ENCODE peak calls at places on chromosomes 12 and 14, in four cellular contexts. P is PC-9, Q is GM23338, E is PC-3. V is an unnamed sample. For H3K9me2, H3K79me2 and H3K4me1, the result is how much of the 10 kb centered on the place peaks cover.

GRCh38 chr14:55699131-55700057 is 119.4 kb downstream of the KTN1 start:
- DNase-seq in P (peak), Q (peak), E (peak), V (no peak)

GRCh38 chr12:50918584-50919316 is 33.6 kb upstream of the HIGD1C start:
- DNase-seq in P (no peak), Q (no peak), E (no peak), V (no peak)

GRCh38 chr12:8064131-8064530 is 2.0 kb downstream of the C3AR1 start:
- DNase-seq in P (no peak), Q (no peak), E (no peak), V (no peak)

GRCh38 chr12:3158851-3159465 is 81.8 kb downstream of the TSPAN9 start:
- DNase-seq in P (no peak), Q (no peak), E (no peak), V (no peak)

GRCh38 chr12:100986595-100987547 is 192.3 kb downstream of the ANO4 start:
- DNase-seq in P (no peak), Q (peak), E (no peak), V (no peak)

GRCh38 chr12:109291531-109292341 is 17.3 kb downstream of the FOXN4 start:
- DNase-seq in P (peak), Q (peak), E (no peak), V (no peak)

GRCh38 chr12:18368594-18368993 is 107.3 kb downstream of the PIK3C2G start:
- DNase-seq in P (no peak), Q (no peak), E (no peak), V (no peak)

GRCh38 chr14:71751264-71751663 is 181.0 kb upstream of the RGS6 start:
- DNase-seq in P (no peak), Q (no peak), E (no peak), V (no peak)

GRCh38 chr14:105039458-105040205 is 18.7 kb upstream of the CDCA4 start:
- DNase-seq in P (no peak), Q (no peak), E (no peak), V (no peak)

DNA sequence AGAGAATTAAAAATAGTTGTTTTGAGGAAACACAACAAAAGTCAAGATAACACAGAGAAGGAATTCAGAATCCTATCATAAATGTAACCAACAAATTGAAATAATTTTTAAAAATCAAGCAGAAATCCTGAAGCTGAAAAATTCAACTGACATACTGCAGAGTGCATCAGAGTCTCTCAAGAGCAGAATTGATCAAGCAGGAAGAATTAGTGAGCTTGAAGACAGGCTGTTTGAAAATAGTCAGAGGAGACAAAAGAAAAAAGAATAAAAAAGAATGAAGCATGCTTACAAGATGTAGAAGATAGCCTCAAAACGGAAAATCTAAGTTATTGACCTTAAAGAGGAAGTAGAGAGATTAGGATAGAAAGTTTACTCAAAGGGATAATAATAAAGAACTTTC is 65.8 kb upstream of the PPP2R5C start:
- DNase-seq in P (no peak), Q (no peak), E (no peak), V (no peak)
- H3K9me2 ChIP-seq in P (under half), Q (under half), E (under half), V (under half)

DNA sequence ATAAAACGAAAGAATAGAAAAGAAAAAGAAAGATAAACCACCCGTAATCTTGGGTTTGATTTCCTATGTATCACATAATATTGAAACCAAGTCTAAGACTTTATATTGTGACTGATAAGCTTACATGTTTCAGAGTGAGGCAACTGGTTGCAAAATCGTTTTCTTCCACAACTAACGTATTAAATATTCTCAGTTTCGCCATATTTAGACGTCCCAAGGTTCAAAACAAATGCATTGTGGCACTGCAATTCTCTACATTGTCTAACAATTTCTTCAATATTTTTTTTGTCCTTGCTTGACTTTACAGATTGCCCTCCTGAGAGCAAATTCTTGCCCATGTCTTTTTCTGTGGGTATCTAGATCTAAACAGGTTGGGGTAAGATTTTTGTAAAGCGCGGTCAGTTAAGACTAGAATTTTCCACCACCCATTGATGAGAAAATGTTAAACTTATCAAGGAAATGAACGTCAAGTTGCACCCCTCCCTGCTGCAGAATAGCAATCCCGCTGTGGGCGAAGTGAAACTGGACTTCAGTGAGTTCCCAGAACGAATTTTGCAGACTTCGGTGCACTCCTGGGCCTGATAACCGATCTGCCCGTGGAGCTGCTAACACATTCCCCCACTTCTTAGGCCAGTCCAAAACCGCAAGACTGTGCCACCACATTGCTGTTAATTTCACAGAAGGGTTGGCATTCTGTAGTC is 2.7 kb downstream of the TBX3 start:
- DNase-seq in P (no peak), Q (no peak), E (peak), V (no peak)
- H3K79me2 ChIP-seq in P (under half), Q (under half), E (half or more), V (under half)

GRCh38 chr14:101477648-101478047 is 83.6 kb upstream of the DIO3 start:
- DNase-seq in P (peak), Q (no peak), E (peak), V (no peak)
- H3K4me1 ChIP-seq in P (half or more), Q (under half), E (half or more), V (under half)

DNA sequence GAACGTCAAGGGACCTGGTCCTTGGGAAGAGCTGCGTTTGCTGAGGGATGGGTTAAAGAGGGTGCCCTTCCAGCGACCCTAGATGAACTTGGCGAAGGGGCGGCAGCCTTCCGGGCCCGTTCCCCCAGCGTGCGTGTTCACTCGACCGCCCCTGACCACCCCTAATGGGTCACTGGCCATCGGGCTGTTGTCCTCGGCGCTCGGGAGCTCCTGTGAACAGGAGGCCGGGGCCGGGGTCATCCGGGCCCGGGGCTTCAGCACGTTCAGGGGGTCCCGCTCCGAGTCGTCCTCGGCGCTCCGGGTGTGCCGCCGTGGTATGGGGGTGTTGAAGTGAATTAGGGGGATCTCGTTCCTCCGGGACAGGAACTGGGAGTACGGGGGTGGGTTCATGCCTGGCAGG is 9.2 kb downstream of the FGF23 start:
- DNase-seq in P (no peak), Q (no peak), E (no peak), V (no peak)
- H3K9me2 ChIP-seq in P (under half), Q (under half), E (under half), V (under half)

V was measured in OCI-LY7.